ENCODE peak calls at places on chromosomes 7 and 10, in five cellular contexts. H is Peyer's patch, W is body of pancreas, P is HL-60, E is lung. G is an unnamed sample.

GRCh38 chr7:41316410-41316809 is 386.5 kb downstream of the INHBA start:
- DNase-seq in P (no peak), E (no peak), H (no peak), W (no peak), G (no peak)

GRCh38 chr10:70034252-70034651 is 18.4 kb upstream of the MACROH2A2 start:
- DNase-seq in P (no peak), H (no peak), E (no peak), W (no peak), G (no peak)

GRCh38 chr7:139046143-139046542 is 10.3 kb upstream of the ZC3HAV1L start:
- DNase-seq in H (no peak), P (no peak), E (no peak), W (no peak), G (no peak)

GRCh38 chr7:86748843-86749720 is 105.4 kb downstream of the GRM3 start:
- DNase-seq in H (no peak), W (no peak), E (no peak), P (no peak), G (no peak)

GRCh38 chr7:132092106-132092505 is 484.2 kb downstream of the PLXNA4 start:
- DNase-seq in E (no peak), P (no peak), H (no peak), W (no peak), G (no peak)

GRCh38 chr7:124718032-124718766 is 47.4 kb downstream of the GPR37 start:
- DNase-seq in W (no peak), H (no peak), P (no peak), E (no peak), G (no peak)

GRCh38 chr7:132760873-132761272 is 184.6 kb upstream of the PLXNA4 start:
- DNase-seq in P (no peak), W (no peak), H (no peak), E (no peak), G (no peak)

GRCh38 chr7:101428093-101428866 is 65.6 kb downstream of the COL26A1 start:
- DNase-seq in W (no peak), P (no peak), H (no peak), E (no peak), G (no peak)

GRCh38 chr7:17462059-17462695 is 163.7 kb downstream of the AHR start:
- DNase-seq in P (no peak), E (no peak), W (no peak), H (no peak), G (no peak)

GRCh38 chr7:92963599-92963998 is 127.2 kb upstream of the CDK6 start:
- DNase-seq in P (no peak), W (peak), E (no peak), H (no peak), G (no peak)

GRCh38 chr10:71752391-71753090 is 20.8 kb downstream of the VSIR start:
- DNase-seq in H (peak), W (no peak), P (no peak), E (no peak), G (no peak)

GRCh38 chr10:35178305-35178704 is 51.7 kb downstream of the CREM start:
- DNase-seq in W (no peak), P (no peak), H (no peak), E (no peak), G (no peak)

GRCh38 chr10:47253651-47254375 is 46.2 kb upstream of the GDF10 start:
- DNase-seq in W (peak), P (no peak), H (no peak), E (no peak), G (no peak)

GRCh38 chr7:148699024-148699771 is 495 bp downstream of the CUL1 start:
- DNase-seq in W (peak), E (peak), H (peak), P (peak), G (no peak)

GRCh38 chr10:34880817-34881216 is 65.7 kb upstream of the PARD3 start:
- DNase-seq in W (no peak), P (no peak), H (no peak), E (no peak), G (no peak)

GRCh38 chr10:33347227-33347626 is 12.8 kb upstream of the NRP1 start:
- DNase-seq in E (no peak), W (no peak), P (no peak), H (no peak), G (no peak)

GRCh38 chr7:96088579-96088978 is 233.3 kb downstream of the SLC25A13 start:
- DNase-seq in E (no peak), P (no peak), H (no peak), W (no peak), G (no peak)

GRCh38 chr10:67487906-67488619 is 207.9 kb downstream of the CTNNA3 start:
- DNase-seq in P (peak), H (no peak), E (no peak), W (no peak), G (no peak)

GRCh38 chr10:128927821-128928220 is 539.2 kb upstream of the MGMT start:
- DNase-seq in H (no peak), W (peak), E (no peak), P (no peak), G (no peak)

GRCh38 chr7:29177963-29178612 is 16.5 kb upstream of the CHN2 start:
- DNase-seq in P (peak), H (no peak), W (peak), E (no peak), G (no peak)

GRCh38 chr10:112811741-112812551 is 138.1 kb upstream of the TCF7L2 start:
- DNase-seq in E (peak), H (no peak), W (peak), P (no peak), G (no peak)

GRCh38 chr10:84244651-84245270 is at the start of gene RGR:
- DNase-seq in E (no peak), P (no peak), W (peak), H (no peak), G (no peak)

DNA sequence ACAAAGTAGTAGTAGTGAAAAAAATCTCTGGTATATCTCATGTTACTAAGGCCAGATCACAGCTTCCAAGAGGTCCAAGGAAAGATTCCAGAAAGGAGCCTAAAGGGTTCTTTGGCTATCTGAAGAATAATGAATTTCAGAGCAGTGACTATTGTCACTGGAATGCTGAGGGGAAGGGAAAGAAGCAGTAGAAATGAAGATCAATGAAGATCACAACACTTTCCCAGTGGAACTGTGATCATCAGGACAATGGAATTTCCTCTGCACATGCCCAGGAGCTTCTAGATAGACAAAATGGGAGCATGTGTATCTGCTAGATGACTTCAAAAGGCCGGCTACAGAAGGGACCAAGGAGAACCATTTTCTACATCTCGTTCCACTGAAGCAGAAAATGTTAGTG is 219.5 kb upstream of the PHYHIPL start:
- DNase-seq in E (no peak), H (no peak), P (no peak), W (no peak), G (no peak)
- TF ChIP-seq CTCF in E (no peak), H (no peak), P (no peak), W (no peak), G (no peak)

GRCh38 chr10:118670472-118671124 is 75.2 kb upstream of the PRLHR start:
- DNase-seq in P (no peak), E (no peak), W (no peak), H (no peak), G (no peak)

GRCh38 chr10:118667732-118668131 is 72.3 kb upstream of the PRLHR start:
- DNase-seq in E (no peak), W (peak), H (no peak), P (no peak), G (no peak)

GRCh38 chr10:118668228-118668952 is 72.9 kb upstream of the PRLHR start:
- DNase-seq in H (no peak), P (no peak), W (no peak), E (no peak), G (no peak)

GRCh38 chr10:118669835-118670234 is 74.4 kb upstream of the PRLHR start:
- DNase-seq in W (no peak), H (no peak), E (no peak), P (no peak), G (no peak)

DNA sequence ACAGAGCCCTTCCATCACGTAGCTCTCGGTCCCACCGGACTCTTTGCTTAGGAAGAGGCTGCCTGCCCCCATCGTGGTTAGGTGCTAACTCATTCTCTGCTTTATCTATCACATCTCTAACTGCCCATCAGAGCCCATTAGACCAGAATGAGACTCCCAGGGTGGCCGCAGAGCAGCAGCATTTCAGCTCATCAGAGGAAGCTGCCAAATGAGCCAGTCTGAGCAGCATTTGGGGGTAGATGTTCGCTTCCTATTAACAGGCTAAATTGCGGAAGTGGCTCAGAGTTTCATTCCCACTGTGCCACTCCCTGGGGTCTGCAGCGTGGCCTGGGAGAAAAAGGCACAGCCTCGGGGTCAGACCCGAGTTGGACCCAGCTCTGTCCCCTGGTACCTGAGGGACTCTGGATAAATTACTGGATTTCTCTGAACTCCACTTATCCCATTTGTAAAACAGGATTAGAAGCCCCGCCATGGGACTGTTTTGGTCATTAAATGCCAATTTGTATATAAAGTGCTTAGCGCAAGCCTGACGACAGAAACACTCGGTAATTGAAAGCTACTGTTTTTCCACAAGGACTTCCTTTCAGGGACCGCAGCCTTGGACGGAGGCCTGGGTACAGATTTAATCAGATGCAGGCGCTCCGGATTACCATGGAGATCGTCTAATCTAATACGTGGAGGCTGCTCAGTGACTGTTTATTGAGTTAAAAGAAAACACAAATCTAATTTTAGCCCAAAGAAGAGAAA is 73.7 kb upstream of the PRLHR start:
- DNase-seq in H (no peak), P (peak), W (peak), E (no peak), G (no peak)
- H3K4me3 ChIP-seq in H (no peak), P (no peak), W (no peak), E (no peak), G (no peak)

DNA sequence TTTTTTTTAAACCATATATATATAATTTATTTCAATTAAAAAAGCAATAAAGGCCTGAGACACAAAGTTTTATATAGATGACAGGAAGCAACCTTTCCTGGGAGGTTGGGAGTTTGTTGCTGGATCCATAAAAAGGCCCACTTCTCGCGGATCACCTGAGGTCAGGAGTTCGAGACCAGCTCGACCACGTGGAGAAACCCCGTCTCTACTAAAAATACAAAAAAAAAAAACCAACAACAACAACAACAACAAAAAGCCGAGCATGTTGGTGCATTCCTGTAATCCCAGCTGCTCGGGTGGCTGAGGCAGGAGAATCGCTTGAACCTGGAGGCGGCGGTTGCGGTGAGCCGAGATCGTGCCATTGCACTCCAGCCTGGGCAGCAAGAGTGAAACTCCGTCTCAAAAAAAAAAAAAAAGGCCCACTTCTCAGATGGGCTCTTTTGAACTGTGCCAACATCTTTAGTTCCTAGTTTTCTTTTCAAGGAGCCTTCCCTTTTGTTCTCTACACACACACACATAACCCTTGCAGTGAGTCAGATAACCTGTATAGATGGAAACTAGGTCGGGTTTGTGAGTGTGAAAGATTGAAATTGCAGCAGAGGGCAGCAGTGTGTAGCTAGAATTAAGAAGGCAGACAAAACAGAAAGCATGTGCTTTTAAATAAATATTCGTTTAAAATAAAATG is 1.2 kb upstream of the SMNDC1 start:
- DNase-seq in E (no peak), H (peak), P (peak), W (peak), G (peak)
- TF ChIP-seq CTCF in E (peak), H (peak), P (peak), W (peak), G (peak)

GRCh38 chr7:117021366-117021765 is 68.1 kb downstream of the ST7 start:
- DNase-seq in H (no peak), W (no peak), P (no peak), E (no peak), G (no peak)

GRCh38 chr7:117019786-117020604 is 66.7 kb downstream of the ST7 start:
- DNase-seq in H (no peak), E (peak), P (no peak), W (peak), G (no peak)

GRCh38 chr7:117021960-117022359 is 68.7 kb downstream of the ST7 start:
- DNase-seq in H (no peak), P (no peak), W (no peak), E (no peak), G (no peak)

GRCh38 chr7:117019287-117019686 is 66.0 kb downstream of the ST7 start:
- DNase-seq in H (no peak), E (no peak), P (no peak), W (no peak), G (no peak)

DNA sequence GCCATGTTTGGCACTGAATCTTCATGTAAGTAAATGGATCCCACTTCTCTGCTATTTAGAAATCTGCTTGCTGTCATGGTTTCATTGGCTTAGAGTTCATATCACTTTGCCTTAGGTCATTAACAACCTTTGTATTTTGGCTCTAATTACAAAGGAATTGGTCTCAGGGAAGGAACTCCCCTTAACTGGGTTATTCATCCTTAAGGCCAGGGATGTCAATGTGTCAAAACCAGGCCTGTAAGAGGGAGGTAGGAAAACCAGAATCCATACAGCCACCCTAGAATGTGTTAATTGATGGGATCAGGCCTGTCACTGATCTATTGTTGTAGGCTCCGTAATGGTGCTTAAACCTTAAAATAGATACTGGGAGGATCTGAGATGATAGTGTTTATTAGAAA is 67.3 kb downstream of the ST7 start:
- DNase-seq in E (no peak), P (no peak), W (no peak), H (no peak), G (no peak)
- H3K4me3 ChIP-seq in E (no peak), P (no peak), W (no peak), H (no peak), G (no peak)

GRCh38 chr10:17872191-17873091 is 63.3 kb downstream of the MRC1 start:
- DNase-seq in W (peak), P (no peak), H (no peak), E (no peak), G (peak)
- TF ChIP-seq CTCF in W (peak), P (no peak), H (peak), E (peak), G (peak)

GRCh38 chr7:55021951-55022617 is 3.3 kb downstream of the EGFR start:
- DNase-seq in E (no peak), H (no peak), W (no peak), P (no peak), G (no peak)

GRCh38 chr7:55020481-55020871 is 1.7 kb downstream of the EGFR start:
- DNase-seq in E (peak), H (no peak), W (peak), P (no peak), G (no peak)

GRCh38 chr7:55022618-55022985 is 3.8 kb downstream of the EGFR start:
- DNase-seq in P (no peak), H (no peak), W (no peak), E (no peak), G (no peak)

GRCh38 chr7:55019691-55020480 is 1.1 kb downstream of the EGFR start:
- DNase-seq in E (no peak), H (no peak), W (peak), P (no peak), G (no peak)

GRCh38 chr7:55021053-55021452 is 2.2 kb downstream of the EGFR start:
- DNase-seq in E (no peak), P (no peak), H (no peak), W (no peak), G (no peak)
- H3K4me3 ChIP-seq in E (no peak), P (no peak), H (peak), W (no peak), G (no peak)

GRCh38 chr10:76038696-76039095 is 607.3 kb downstream of the LRMDA start:
- DNase-seq in H (no peak), W (no peak), E (no peak), P (no peak), G (no peak)

GRCh38 chr10:76037531-76037930 is 606.1 kb downstream of the LRMDA start:
- DNase-seq in W (no peak), H (no peak), P (no peak), E (no peak), G (no peak)

GRCh38 chr10:76036962-76037361 is 605.5 kb downstream of the LRMDA start:
- DNase-seq in W (no peak), P (no peak), E (no peak), H (no peak), G (no peak)

GRCh38 chr10:76040830-76041220 is 609.4 kb downstream of the LRMDA start:
- DNase-seq in H (no peak), P (no peak), E (no peak), W (no peak), G (no peak)

GRCh38 chr10:76040107-76040829 is 608.8 kb downstream of the LRMDA start:
- DNase-seq in P (no peak), E (no peak), H (no peak), W (no peak), G (no peak)
- TF ChIP-seq CTCF in P (no peak), E (no peak), H (no peak), W (no peak), G (no peak)

GRCh38 chr10:124085680-124086079 is 7.7 kb downstream of the CHST15 start:
- DNase-seq in W (no peak), H (no peak), P (no peak), E (no peak), G (no peak)

GRCh38 chr10:124084693-124085092 is 8.7 kb downstream of the CHST15 start:
- DNase-seq in P (no peak), E (no peak), H (no peak), W (no peak), G (no peak)

GRCh38 chr10:124082555-124082954 is 10.8 kb downstream of the CHST15 start:
- DNase-seq in W (no peak), E (no peak), P (no peak), H (no peak), G (no peak)

GRCh38 chr10:124083047-124083739 is 10.2 kb downstream of the CHST15 start:
- DNase-seq in H (no peak), W (no peak), E (no peak), P (no peak), G (no peak)

GRCh38 chr10:124083740-124084397 is 9.5 kb downstream of the CHST15 start:
- DNase-seq in W (no peak), H (no peak), E (no peak), P (no peak), G (no peak)
- H3K4me3 ChIP-seq in W (no peak), H (no peak), E (no peak), P (no peak), G (no peak)